ENCODE peak calls at places on chromosomes 4 and X, in eight cellular contexts. U is AG09309, G is DMS79, M is GM04504, J is RPMI7951, F is A549, I is GM20000, O is AG08396. W is an unnamed sample.

GRCh38 chr4:86918539-86919072 is 16.2 kb upstream of the AFF1 start:
- DNase-seq in U (no peak), G (no peak), M (no peak), J (peak), F (no peak), I (no peak), O (no peak), W (peak)

GRCh38 chr4:158428242-158428641 is 93.4 kb upstream of the RXFP1 start:
- DNase-seq in U (no peak), G (no peak), M (no peak), J (no peak), F (no peak), I (no peak), O (no peak), W (no peak)

GRCh38 chr4:120466429-120466828 is 399.8 kb upstream of the MAD2L1 start:
- DNase-seq in U (no peak), G (no peak), M (no peak), J (no peak), F (no peak), I (no peak), O (no peak), W (no peak)

GRCh38 chrX:53084863-53085262 is 2.7 kb downstream of the TSPYL2 start:
- DNase-seq in U (no peak), G (no peak), M (no peak), J (no peak), F (no peak), I (no peak), O (no peak), W (no peak)

GRCh38 chr4:176788971-176789370 is 3.8 kb downstream of the VEGFC start:
- DNase-seq in U (no peak), G (no peak), M (no peak), J (peak), F (no peak), I (no peak), O (no peak), W (no peak)

GRCh38 chr4:140932646-140933045 is 176.5 kb upstream of the TBC1D9 start:
- DNase-seq in U (no peak), G (no peak), M (no peak), J (no peak), F (no peak), I (no peak), O (no peak), W (no peak)

GRCh38 chrX:49166914-49167739 is 4.6 kb downstream of the MAGIX start:
- DNase-seq in U (peak), G (peak), M (peak), J (peak), F (no peak), I (no peak), O (peak), W (no peak)

GRCh38 chr4:123744664-123745290 is 348.2 kb downstream of the SPRY1 start:
- DNase-seq in U (no peak), G (no peak), M (no peak), J (no peak), F (no peak), I (no peak), O (no peak), W (no peak)

GRCh38 chr4:55609393-55609821 is 17.4 kb upstream of the PDCL2 start:
- DNase-seq in U (peak), G (no peak), M (peak), J (no peak), F (no peak), I (no peak), O (peak), W (peak)

GRCh38 chr4:101356928-101357327 is 9.6 kb upstream of the PPP3CA start:
- DNase-seq in U (peak), G (no peak), M (peak), J (peak), F (peak), I (no peak), O (peak), W (peak)

GRCh38 chr4:13484749-13485345 is 707 bp upstream of the RAB28 start:
- DNase-seq in U (no peak), G (no peak), M (no peak), J (no peak), F (peak), I (no peak), O (no peak), W (no peak)